ENCODE peak calls at places on chromosome 14, in eight cellular contexts. O is sciatic nerve; S is stimulated activated naive CD8-positive, alpha-beta T cell treated with anti-CD3 and anti-CD28 coated beads, Interleukin-15, Interleukin-2, amounts not matched to agents 100 U/mL and 50 U/mL, for 24 hours; Q is A549; H is activated CD8-positive, alpha-beta T cell treated with anti-CD3 and anti-CD28 coated beads, Interleukin-2, amount 10 ng/mL, durations not matched to agents 7 days and 5 days; W is right cardiac atrium; N is CD4-positive, CD25-positive, alpha-beta regulatory T cell; I is naive B cell. K is an unnamed sample.

GRCh38 chr14:96711559-96712267 is 85.5 kb upstream of the VRK1 start:
- ATAC-seq in H (no peak), W (no peak), Q (no peak), O (no peak), N (no peak), I (no peak), S (no peak), K (no peak)

GRCh38 chr14:98167253-98167652 is 1104.7 kb downstream of the BCL11B start:
- ATAC-seq in H (peak), W (no peak), O (no peak), N (no peak), S (no peak), Q (no peak), I (no peak), K (no peak)

GRCh38 chr14:92475451-92476187 is 38.0 kb upstream of the RIN3 start:
- ATAC-seq in H (no peak), I (no peak), S (no peak), W (peak), O (peak), N (no peak), Q (no peak), K (no peak)

GRCh38 chr14:35480119-35480769 is 53.7 kb upstream of the INSM2 start:
- ATAC-seq in H (no peak), O (no peak), Q (no peak), I (no peak), N (no peak), W (no peak), S (peak), K (peak)

GRCh38 chr14:24108336-24108874 is 6.2 kb upstream of the DCAF11 start:
- ATAC-seq in N (peak), I (no peak), W (peak), Q (peak), S (peak), O (no peak), H (no peak), K (no peak)

GRCh38 chr14:63204407-63205280 is at the start of gene RHOJ:
- ATAC-seq in H (no peak), W (peak), I (no peak), S (no peak), Q (peak), O (peak), N (no peak), K (no peak)

GRCh38 chr14:105201928-105202513 is 20.9 kb upstream of the NUDT14 start:
- ATAC-seq in W (no peak), Q (peak), O (no peak), S (peak), I (peak), H (peak), N (no peak), K (peak)

GRCh38 chr14:64630778-64631177 is 73.4 kb upstream of the PLEKHG3 start:
- ATAC-seq in W (no peak), S (no peak), H (no peak), Q (no peak), I (no peak), O (no peak), N (no peak), K (no peak)

GRCh38 chr14:95697764-95698163 is 11.5 kb downstream of the TCL1B start:
- ATAC-seq in Q (no peak), W (no peak), N (no peak), O (no peak), I (peak), H (no peak), S (no peak), K (no peak)

GRCh38 chr14:68871392-68871791 is 78.5 kb upstream of the ZFP36L1 start:
- ATAC-seq in O (no peak), I (no peak), S (no peak), W (no peak), H (no peak), N (no peak), Q (no peak), K (no peak)

GRCh38 chr14:75825147-75825592 is 156.6 kb downstream of the TGFB3 start:
- ATAC-seq in W (peak), H (no peak), Q (no peak), I (no peak), N (no peak), O (peak), S (no peak), K (peak)

GRCh38 chr14:54627718-54628345 is 60.9 kb downstream of the SAMD4A start:
- ATAC-seq in W (peak), I (peak), N (peak), O (peak), H (peak), S (peak), Q (no peak), K (peak)

GRCh38 chr14:105507247-105507646 is 16.2 kb downstream of the TEDC1 start:
- ATAC-seq in N (no peak), W (no peak), I (no peak), Q (no peak), O (no peak), S (no peak), H (no peak), K (no peak)

GRCh38 chr14:90969493-90970166 is 90.8 kb downstream of the RPS6KA5 start:
- ATAC-seq in N (no peak), W (no peak), O (no peak), I (no peak), S (peak), H (peak), Q (no peak), K (no peak)

GRCh38 chr14:69079188-69079742 is 73.7 kb downstream of the DCAF5 start:
- ATAC-seq in Q (peak), N (no peak), W (peak), S (no peak), I (no peak), O (no peak), H (no peak), K (no peak)

GRCh38 chr14:76250345-76250744 is 98.6 kb downstream of the GPATCH2L start:
- ATAC-seq in I (no peak), O (no peak), H (no peak), Q (no peak), N (no peak), W (no peak), S (no peak), K (no peak)

GRCh38 chr14:59510957-59511356 is 26.6 kb downstream of the JKAMP start:
- ATAC-seq in I (no peak), Q (no peak), H (no peak), S (no peak), N (no peak), O (no peak), W (no peak), K (no peak)

GRCh38 chr14:98692832-98693231 is 579.2 kb downstream of the BCL11B start:
- ATAC-seq in I (no peak), W (no peak), Q (no peak), O (no peak), N (no peak), S (peak), H (no peak), K (no peak)

GRCh38 chr14:102092806-102093205 is 6.0 kb upstream of the HSP90AA1 start:
- ATAC-seq in W (no peak), H (no peak), I (no peak), S (no peak), O (no peak), Q (no peak), N (no peak), K (no peak)

GRCh38 chr14:61812347-61813100 is 50.3 kb downstream of the SNAPC1 start:
- ATAC-seq in Q (peak), H (peak), S (peak), I (peak), O (no peak), W (peak), N (no peak), K (no peak)

GRCh38 chr14:76682367-76682766 is 78.9 kb upstream of the VASH1 start:
- ATAC-seq in Q (no peak), W (no peak), S (no peak), H (no peak), I (no peak), O (no peak), N (no peak), K (no peak)

GRCh38 chr14:20508367-20508766 is 3.0 kb downstream of the RNASE10 start:
- ATAC-seq in H (no peak), I (no peak), Q (no peak), W (no peak), S (no peak), N (no peak), O (no peak), K (no peak)

GRCh38 chr14:50822501-50823042 is 8.4 kb downstream of the NIN start:
- ATAC-seq in O (no peak), Q (no peak), H (peak), S (peak), W (no peak), N (peak), I (peak), K (peak)

GRCh38 chr14:35339761-35340406 is 47.7 kb downstream of the PSMA6 start:
- ATAC-seq in H (peak), O (no peak), N (no peak), I (peak), Q (no peak), S (no peak), W (no peak), K (peak)

GRCh38 chr14:20632448-20632830 is 9.1 kb downstream of the OR6S1 start:
- ATAC-seq in N (no peak), W (peak), H (peak), S (peak), O (no peak), Q (peak), I (peak), K (peak)

GRCh38 chr14:39025810-39026627 is 77.0 kb downstream of the SEC23A start:
- ATAC-seq in S (no peak), H (peak), N (no peak), W (no peak), Q (peak), O (no peak), I (no peak), K (no peak)

GRCh38 chr14:56137842-56138241 is 19.6 kb downstream of the PELI2 start:
- ATAC-seq in S (no peak), W (no peak), H (no peak), N (no peak), I (peak), O (no peak), Q (no peak), K (no peak)